ENCODE peak calls at places on chromosomes 11 and 22, in five cellular contexts. One of them, this sample, is unnamed.
A peak's percentile ranks its signal among the peaks of the same experiment; 100 is the strongest.

GRCh38 chr11:116108161-116108560 is 603.9 kb upstream of the CADM1 start:
- DNase-seq in adrenal gland: no peak
- DNase-seq in right cardiac atrium: no peak
- DNase-seq in activated naive CD8-positive, alpha-beta T cell treated with anti-CD3 and anti-CD28 coated beads, Interleukin-2, amount 50 U/mL, for 24 hours: no peak
- DNase-seq in NCI-H82: no peak
- DNase-seq in this sample: no peak

GRCh38 chr11:76669901-76670474 is 559 bp downstream of the LRRC32 start:
- DNase-seq in NCI-H82: no peak
- DNase-seq in right cardiac atrium: peak; percentile 60
- DNase-seq in activated naive CD8-positive, alpha-beta T cell treated with anti-CD3 and anti-CD28 coated beads, Interleukin-2, amount 50 U/mL, for 24 hours: no peak
- DNase-seq in adrenal gland: no peak
- DNase-seq in this sample: peak; percentile 65

GRCh38 chr11:6619021-6619745 is at the start of gene TPP1:
- DNase-seq in activated naive CD8-positive, alpha-beta T cell treated with anti-CD3 and anti-CD28 coated beads, Interleukin-2, amount 50 U/mL, for 24 hours: peak; percentile 93
- DNase-seq in NCI-H82: peak; percentile 96
- DNase-seq in right cardiac atrium: peak; percentile 92
- DNase-seq in adrenal gland: peak; percentile 96
- DNase-seq in this sample: peak; percentile 94

GRCh38 chr11:121513807-121514206 is 61.0 kb upstream of the SORL1-AS1 start:
- DNase-seq in right cardiac atrium: no peak
- DNase-seq in activated naive CD8-positive, alpha-beta T cell treated with anti-CD3 and anti-CD28 coated beads, Interleukin-2, amount 50 U/mL, for 24 hours: no peak
- DNase-seq in adrenal gland: no peak
- DNase-seq in NCI-H82: no peak
- DNase-seq in this sample: no peak

GRCh38 chr11:93244018-93244417 is 46.2 kb upstream of the SLC36A4 start:
- DNase-seq in right cardiac atrium: no peak
- DNase-seq in NCI-H82: no peak
- DNase-seq in activated naive CD8-positive, alpha-beta T cell treated with anti-CD3 and anti-CD28 coated beads, Interleukin-2, amount 50 U/mL, for 24 hours: no peak
- DNase-seq in adrenal gland: no peak
- DNase-seq in this sample: no peak

GRCh38 chr11:1203505-1204271 is 19.2 kb upstream of the MUC5B start:
- DNase-seq in activated naive CD8-positive, alpha-beta T cell treated with anti-CD3 and anti-CD28 coated beads, Interleukin-2, amount 50 U/mL, for 24 hours: no peak
- DNase-seq in adrenal gland: no peak
- DNase-seq in NCI-H82: no peak
- DNase-seq in right cardiac atrium: peak; percentile 7
- DNase-seq in this sample: no peak

GRCh38 chr22:31144223-31144622 is 3.9 kb upstream of the PLA2G3 start:
- DNase-seq in right cardiac atrium: no peak
- DNase-seq in NCI-H82: no peak
- DNase-seq in activated naive CD8-positive, alpha-beta T cell treated with anti-CD3 and anti-CD28 coated beads, Interleukin-2, amount 50 U/mL, for 24 hours: no peak
- DNase-seq in adrenal gland: no peak
- DNase-seq in this sample: no peak

GRCh38 chr22:37930270-37930951 is 23.0 kb downstream of the C22orf23 start:
- DNase-seq in right cardiac atrium: no peak
- DNase-seq in activated naive CD8-positive, alpha-beta T cell treated with anti-CD3 and anti-CD28 coated beads, Interleukin-2, amount 50 U/mL, for 24 hours: no peak
- DNase-seq in NCI-H82: peak; percentile 9
- DNase-seq in adrenal gland: peak; percentile 41
- DNase-seq in this sample: no peak

GRCh38 chr11:45939836-45940235 is 17.4 kb downstream of the LARGE2 start:
- DNase-seq in adrenal gland: no peak
- DNase-seq in activated naive CD8-positive, alpha-beta T cell treated with anti-CD3 and anti-CD28 coated beads, Interleukin-2, amount 50 U/mL, for 24 hours: no peak
- DNase-seq in right cardiac atrium: no peak
- DNase-seq in NCI-H82: no peak
- DNase-seq in this sample: no peak

GRCh38 chr22:30602049-30602448 is 4.9 kb upstream of the TCN2 start:
- DNase-seq in adrenal gland: no peak
- DNase-seq in NCI-H82: peak; percentile 50
- DNase-seq in activated naive CD8-positive, alpha-beta T cell treated with anti-CD3 and anti-CD28 coated beads, Interleukin-2, amount 50 U/mL, for 24 hours: no peak
- DNase-seq in right cardiac atrium: no peak
- DNase-seq in this sample: no peak

GRCh38 chr11:111540114-111540920 is at the start of gene LAYN:
- DNase-seq in NCI-H82: peak; percentile 81
- DNase-seq in adrenal gland: peak; percentile 24
- DNase-seq in right cardiac atrium: peak; percentile 67
- DNase-seq in activated naive CD8-positive, alpha-beta T cell treated with anti-CD3 and anti-CD28 coated beads, Interleukin-2, amount 50 U/mL, for 24 hours: peak; percentile 81
- DNase-seq in this sample: peak; percentile 68

GRCh38 chr22:24433868-24434471 is 6.6 kb downstream of the ADORA2A start:
- DNase-seq in activated naive CD8-positive, alpha-beta T cell treated with anti-CD3 and anti-CD28 coated beads, Interleukin-2, amount 50 U/mL, for 24 hours: peak; percentile 62
- DNase-seq in NCI-H82: no peak
- DNase-seq in adrenal gland: peak; percentile 47
- DNase-seq in right cardiac atrium: no peak
- DNase-seq in this sample: no peak

GRCh38 chr11:76560219-76560618 is 110.3 kb downstream of the LRRC32 start:
- DNase-seq in adrenal gland: no peak
- DNase-seq in NCI-H82: no peak
- DNase-seq in activated naive CD8-positive, alpha-beta T cell treated with anti-CD3 and anti-CD28 coated beads, Interleukin-2, amount 50 U/mL, for 24 hours: no peak
- DNase-seq in right cardiac atrium: no peak
- DNase-seq in this sample: no peak

GRCh38 chr22:37462426-37462825 is 23.8 kb downstream of the MFNG start:
- DNase-seq in adrenal gland: no peak
- DNase-seq in right cardiac atrium: no peak
- DNase-seq in NCI-H82: no peak
- DNase-seq in activated naive CD8-positive, alpha-beta T cell treated with anti-CD3 and anti-CD28 coated beads, Interleukin-2, amount 50 U/mL, for 24 hours: no peak
- DNase-seq in this sample: peak; percentile 45

GRCh38 chr11:105092255-105093239 is 47.0 kb downstream of the CARD18 start:
- DNase-seq in NCI-H82: no peak
- DNase-seq in activated naive CD8-positive, alpha-beta T cell treated with anti-CD3 and anti-CD28 coated beads, Interleukin-2, amount 50 U/mL, for 24 hours: no peak
- DNase-seq in adrenal gland: no peak
- DNase-seq in right cardiac atrium: no peak
- DNase-seq in this sample: no peak

GRCh38 chr11:6225024-6225423 is 9.4 kb downstream of the FHIP1B start:
- DNase-seq in NCI-H82: no peak
- DNase-seq in adrenal gland: no peak
- DNase-seq in right cardiac atrium: no peak
- DNase-seq in activated naive CD8-positive, alpha-beta T cell treated with anti-CD3 and anti-CD28 coated beads, Interleukin-2, amount 50 U/mL, for 24 hours: no peak
- DNase-seq in this sample: no peak

GRCh38 chr11:79768343-79768742 is 327.5 kb upstream of the TENM4 start:
- DNase-seq in right cardiac atrium: no peak
- DNase-seq in activated naive CD8-positive, alpha-beta T cell treated with anti-CD3 and anti-CD28 coated beads, Interleukin-2, amount 50 U/mL, for 24 hours: no peak
- DNase-seq in NCI-H82: no peak
- DNase-seq in adrenal gland: no peak
- DNase-seq in this sample: no peak

GRCh38 chr11:128796275-128796674 is 70.8 kb downstream of the KCNJ1 start:
- DNase-seq in NCI-H82: no peak
- DNase-seq in adrenal gland: no peak
- DNase-seq in activated naive CD8-positive, alpha-beta T cell treated with anti-CD3 and anti-CD28 coated beads, Interleukin-2, amount 50 U/mL, for 24 hours: no peak
- DNase-seq in right cardiac atrium: no peak
- DNase-seq in this sample: no peak

GRCh38 chr11:2099523-2100316 is 39.5 kb downstream of the IGF2 start:
- DNase-seq in adrenal gland: no peak
- DNase-seq in NCI-H82: no peak
- DNase-seq in activated naive CD8-positive, alpha-beta T cell treated with anti-CD3 and anti-CD28 coated beads, Interleukin-2, amount 50 U/mL, for 24 hours: no peak
- DNase-seq in right cardiac atrium: no peak
- DNase-seq in this sample: peak; percentile 64

GRCh38 chr11:124069429-124070401 is 28.6 kb upstream of the OR10G7 start:
- DNase-seq in NCI-H82: peak; percentile 97
- DNase-seq in right cardiac atrium: peak; percentile 28
- DNase-seq in activated naive CD8-positive, alpha-beta T cell treated with anti-CD3 and anti-CD28 coated beads, Interleukin-2, amount 50 U/mL, for 24 hours: peak; percentile 55
- DNase-seq in adrenal gland: no peak
- DNase-seq in this sample: no peak

GRCh38 chr22:49023879-49024774 is 803.5 kb downstream of the BRD1 start:
- DNase-seq in NCI-H82: no peak
- DNase-seq in right cardiac atrium: no peak
- DNase-seq in activated naive CD8-positive, alpha-beta T cell treated with anti-CD3 and anti-CD28 coated beads, Interleukin-2, amount 50 U/mL, for 24 hours: no peak
- DNase-seq in adrenal gland: no peak
- DNase-seq in this sample: peak; percentile 59

GRCh38 chr11:14881794-14882193 is 10.2 kb downstream of the CYP2R1 start:
- DNase-seq in activated naive CD8-positive, alpha-beta T cell treated with anti-CD3 and anti-CD28 coated beads, Interleukin-2, amount 50 U/mL, for 24 hours: no peak
- DNase-seq in NCI-H82: no peak
- DNase-seq in adrenal gland: no peak
- DNase-seq in right cardiac atrium: no peak
- DNase-seq in this sample: no peak

GRCh38 chr11:102611291-102611690 is 13.8 kb downstream of the MMP20 start:
- DNase-seq in activated naive CD8-positive, alpha-beta T cell treated with anti-CD3 and anti-CD28 coated beads, Interleukin-2, amount 50 U/mL, for 24 hours: no peak
- DNase-seq in right cardiac atrium: no peak
- DNase-seq in adrenal gland: no peak
- DNase-seq in NCI-H82: no peak
- DNase-seq in this sample: no peak

GRCh38 chr11:62627718-62628117 is 5.9 kb upstream of the B3GAT3 start:
- DNase-seq in adrenal gland: no peak
- DNase-seq in right cardiac atrium: no peak
- DNase-seq in NCI-H82: no peak
- DNase-seq in activated naive CD8-positive, alpha-beta T cell treated with anti-CD3 and anti-CD28 coated beads, Interleukin-2, amount 50 U/mL, for 24 hours: no peak
- DNase-seq in this sample: no peak

GRCh38 chr11:57791321-57792059 is 29.9 kb downstream of the CTNND1 start:
- DNase-seq in activated naive CD8-positive, alpha-beta T cell treated with anti-CD3 and anti-CD28 coated beads, Interleukin-2, amount 50 U/mL, for 24 hours: no peak
- DNase-seq in adrenal gland: no peak
- DNase-seq in right cardiac atrium: no peak
- DNase-seq in NCI-H82: no peak
- DNase-seq in this sample: peak; percentile 68

GRCh38 chr11:125941606-125942275 is 4.1 kb upstream of the VSIG10L2 start:
- DNase-seq in adrenal gland: peak; percentile 57
- DNase-seq in NCI-H82: peak; percentile 66
- DNase-seq in right cardiac atrium: peak; percentile 52
- DNase-seq in activated naive CD8-positive, alpha-beta T cell treated with anti-CD3 and anti-CD28 coated beads, Interleukin-2, amount 50 U/mL, for 24 hours: peak; percentile 61
- DNase-seq in this sample: no peak

GRCh38 chr11:16925495-16926065 is 88.6 kb downstream of the PLEKHA7 start:
- DNase-seq in adrenal gland: peak; percentile 23
- DNase-seq in NCI-H82: peak; percentile 58
- DNase-seq in right cardiac atrium: peak; percentile 42
- DNase-seq in activated naive CD8-positive, alpha-beta T cell treated with anti-CD3 and anti-CD28 coated beads, Interleukin-2, amount 50 U/mL, for 24 hours: peak; percentile 36
- DNase-seq in this sample: no peak

GRCh38 chr11:70158201-70158600 is 44.9 kb upstream of the FADD start:
- DNase-seq in right cardiac atrium: no peak
- DNase-seq in activated naive CD8-positive, alpha-beta T cell treated with anti-CD3 and anti-CD28 coated beads, Interleukin-2, amount 50 U/mL, for 24 hours: no peak
- DNase-seq in adrenal gland: no peak
- DNase-seq in NCI-H82: peak; percentile 13
- DNase-seq in this sample: no peak

GRCh38 chr22:46000081-46001027 is 23.4 kb upstream of the WNT7B start:
- DNase-seq in adrenal gland: no peak
- DNase-seq in right cardiac atrium: peak; percentile 9
- DNase-seq in NCI-H82: no peak
- DNase-seq in activated naive CD8-positive, alpha-beta T cell treated with anti-CD3 and anti-CD28 coated beads, Interleukin-2, amount 50 U/mL, for 24 hours: no peak
- DNase-seq in this sample: no peak

GRCh38 chr22:46088541-46089311 is 61.6 kb upstream of the PPARA start:
- DNase-seq in adrenal gland: peak; percentile 77
- DNase-seq in right cardiac atrium: peak; percentile 59
- DNase-seq in NCI-H82: no peak
- DNase-seq in activated naive CD8-positive, alpha-beta T cell treated with anti-CD3 and anti-CD28 coated beads, Interleukin-2, amount 50 U/mL, for 24 hours: no peak
- DNase-seq in this sample: peak; percentile 84

GRCh38 chr11:19199766-19200165 is 2.0 kb downstream of the CSRP3 start:
- DNase-seq in right cardiac atrium: no peak
- DNase-seq in NCI-H82: no peak
- DNase-seq in activated naive CD8-positive, alpha-beta T cell treated with anti-CD3 and anti-CD28 coated beads, Interleukin-2, amount 50 U/mL, for 24 hours: no peak
- DNase-seq in adrenal gland: no peak
- DNase-seq in this sample: no peak

GRCh38 chr22:39574779-39575551 is 4.4 kb downstream of the CACNA1I start:
- DNase-seq in right cardiac atrium: no peak
- DNase-seq in NCI-H82: no peak
- DNase-seq in adrenal gland: peak; percentile 92
- DNase-seq in activated naive CD8-positive, alpha-beta T cell treated with anti-CD3 and anti-CD28 coated beads, Interleukin-2, amount 50 U/mL, for 24 hours: no peak
- DNase-seq in this sample: no peak

GRCh38 chr11:92225563-92226308 is 1.1 kb downstream of the FAT3 start:
- DNase-seq in activated naive CD8-positive, alpha-beta T cell treated with anti-CD3 and anti-CD28 coated beads, Interleukin-2, amount 50 U/mL, for 24 hours: no peak
- DNase-seq in NCI-H82: peak; percentile 57
- DNase-seq in right cardiac atrium: no peak
- DNase-seq in adrenal gland: no peak
- DNase-seq in this sample: no peak

GRCh38 chr11:108122166-108122628 is 830 bp downstream of the ACAT1 start:
- DNase-seq in right cardiac atrium: no peak
- DNase-seq in activated naive CD8-positive, alpha-beta T cell treated with anti-CD3 and anti-CD28 coated beads, Interleukin-2, amount 50 U/mL, for 24 hours: no peak
- DNase-seq in NCI-H82: peak; percentile 36
- DNase-seq in adrenal gland: peak; percentile 40
- DNase-seq in this sample: no peak

GRCh38 chr22:38437416-38437815 is 17.6 kb downstream of the KCNJ4 start:
- DNase-seq in adrenal gland: no peak
- DNase-seq in activated naive CD8-positive, alpha-beta T cell treated with anti-CD3 and anti-CD28 coated beads, Interleukin-2, amount 50 U/mL, for 24 hours: no peak
- DNase-seq in right cardiac atrium: no peak
- DNase-seq in NCI-H82: no peak
- DNase-seq in this sample: no peak

GRCh38 chr11:35162795-35163194 is 23.8 kb downstream of the CD44 start:
- DNase-seq in right cardiac atrium: no peak
- DNase-seq in adrenal gland: no peak
- DNase-seq in activated naive CD8-positive, alpha-beta T cell treated with anti-CD3 and anti-CD28 coated beads, Interleukin-2, amount 50 U/mL, for 24 hours: no peak
- DNase-seq in NCI-H82: no peak
- DNase-seq in this sample: no peak

GRCh38 chr22:24421428-24421931 is 5.9 kb upstream of the ADORA2A start:
- DNase-seq in adrenal gland: no peak
- DNase-seq in right cardiac atrium: no peak
- DNase-seq in activated naive CD8-positive, alpha-beta T cell treated with anti-CD3 and anti-CD28 coated beads, Interleukin-2, amount 50 U/mL, for 24 hours: peak; percentile 44
- DNase-seq in NCI-H82: peak; percentile 65
- DNase-seq in this sample: no peak

GRCh38 chr11:44743326-44743725 is 16.6 kb downstream of the TSPAN18 start:
- DNase-seq in activated naive CD8-positive, alpha-beta T cell treated with anti-CD3 and anti-CD28 coated beads, Interleukin-2, amount 50 U/mL, for 24 hours: no peak
- DNase-seq in right cardiac atrium: no peak
- DNase-seq in adrenal gland: no peak
- DNase-seq in NCI-H82: no peak
- DNase-seq in this sample: no peak

GRCh38 chr22:30262917-30263741 is 3.5 kb downstream of the OSM start:
- DNase-seq in activated naive CD8-positive, alpha-beta T cell treated with anti-CD3 and anti-CD28 coated beads, Interleukin-2, amount 50 U/mL, for 24 hours: peak; percentile 92
- DNase-seq in right cardiac atrium: peak; percentile 75
- DNase-seq in NCI-H82: peak; percentile 80
- DNase-seq in adrenal gland: peak; percentile 83
- DNase-seq in this sample: peak; percentile 89